ENCODE peak calls at places on chromosome 9, in nine cellular contexts. W is IMR-90; S is GDM1; G is mucosa of gallbladder; E is GM13977; L is GM23338; K is ELF-1; C is T-helper 1 cell; U is activated CD4-positive, CD25-positive, alpha-beta regulatory T cell. J is an unnamed sample.

GRCh38 chr9:134327671-134328231 is 1.5 kb downstream of the RXRA start:
- DNase-seq in W (no peak), S (no peak), G (no peak), E (no peak), L (no peak), K (no peak), C (no peak), U (no peak), J (no peak)

GRCh38 chr9:136551401-136552116 is 5.7 kb upstream of the NOTCH1 start:
- DNase-seq in W (peak; percentile 64), S (no peak), G (peak; percentile 65), E (peak; percentile 85), L (peak; percentile 84), K (no peak), C (no peak), U (no peak), J (no peak)

GRCh38 chr9:97853844-97854695 is 1.0 kb downstream of the FOXE1 start:
- DNase-seq in W (peak; percentile 33), S (peak; percentile 62), G (no peak), E (peak; percentile 61), L (peak; percentile 82), K (peak; percentile 69), C (peak; percentile 76), U (peak; percentile 18), J (no peak)

GRCh38 chr9:114317665-114318357 is 5.1 kb upstream of the ORM1 start:
- DNase-seq in W (peak; percentile 85), S (no peak), G (no peak), E (no peak), L (no peak), K (no peak), C (peak; percentile 66), U (no peak), J (no peak)

GRCh38 chr9:138052322-138052615 is 174.7 kb downstream of the CACNA1B start:
- DNase-seq in W (no peak), S (no peak), G (no peak), E (no peak), L (no peak), K (no peak), C (no peak), U (no peak), J (no peak)

GRCh38 chr9:135081264-135081660 is 6.2 kb upstream of the OLFM1 start:
- DNase-seq in W (no peak), S (no peak), G (no peak), E (no peak), L (no peak), K (no peak), C (no peak), U (no peak), J (no peak)

GRCh38 chr9:69516353-69517322 is 155.5 kb downstream of the APBA1 start:
- DNase-seq in W (no peak), S (no peak), G (no peak), E (no peak), L (no peak), K (no peak), C (no peak), U (no peak), J (no peak)

GRCh38 chr9:124074746-124075145 is 63.2 kb downstream of the LHX2 start:
- DNase-seq in W (no peak), S (no peak), G (no peak), E (no peak), L (no peak), K (peak; percentile 65), C (no peak), U (no peak), J (no peak)

GRCh38 chr9:90458485-90458884 is 184.1 kb downstream of the DIRAS2 start:
- DNase-seq in W (no peak), S (no peak), G (peak; percentile 79), E (no peak), L (peak; percentile 53), K (peak; percentile 35), C (no peak), U (no peak), J (no peak)

GRCh38 chr9:136316271-136316751 is 11.0 kb upstream of the GPSM1 start:
- DNase-seq in W (no peak), S (no peak), G (no peak), E (no peak), L (no peak), K (no peak), C (no peak), U (no peak), J (no peak)

GRCh38 chr9:129351642-129352151 is 173.6 kb upstream of the IER5L start:
- DNase-seq in W (no peak), S (no peak), G (no peak), E (no peak), L (peak; percentile 73), K (peak; percentile 68), C (no peak), U (no peak), J (no peak)

GRCh38 chr9:121725008-121725795 is 73.8 kb downstream of the DAB2IP start:
- DNase-seq in W (peak; percentile 100), S (no peak), G (peak; percentile 96), E (no peak), L (no peak), K (no peak), C (no peak), U (no peak), J (no peak)

GRCh38 chr9:134375011-134375390 is 48.7 kb downstream of the RXRA start:
- DNase-seq in W (no peak), S (no peak), G (no peak), E (no peak), L (no peak), K (no peak), C (no peak), U (no peak), J (no peak)

GRCh38 chr9:130940693-130941576 is 1.9 kb upstream of the FIBCD1 start:
- DNase-seq in W (peak; percentile 15), S (peak; percentile 5), G (peak; percentile 86), E (peak; percentile 92), L (peak; percentile 96), K (peak; percentile 94), C (peak; percentile 55), U (peak; percentile 56), J (no peak)

GRCh38 chr9:118148990-118149389 is 444.8 kb downstream of the TLR4 start:
- DNase-seq in W (no peak), S (no peak), G (no peak), E (no peak), L (peak; percentile 9), K (no peak), C (no peak), U (no peak), J (no peak)

GRCh38 chr9:91391426-91392217 is 29.9 kb upstream of the AUH start:
- DNase-seq in W (no peak), S (no peak), G (peak; percentile 42), E (no peak), L (no peak), K (no peak), C (no peak), U (no peak), J (no peak)

GRCh38 chr9:68653141-68653595 is 51.9 kb upstream of the PIP5K1B start:
- DNase-seq in W (no peak), S (no peak), G (no peak), E (peak; percentile 46), L (no peak), K (no peak), C (peak; percentile 40), U (no peak), J (no peak)

GRCh38 chr9:10479172-10479571 is 133.6 kb downstream of the PTPRD start:
- DNase-seq in W (no peak), S (no peak), G (no peak), E (no peak), L (peak; percentile 65), K (no peak), C (no peak), U (no peak), J (no peak)

GRCh38 chr9:115593587-115594091 is 475.7 kb upstream of the TNC start:
- DNase-seq in W (peak; percentile 78), S (no peak), G (no peak), E (peak; percentile 41), L (peak; percentile 79), K (peak; percentile 36), C (no peak), U (no peak), J (no peak)

GRCh38 chr9:4859035-4859434 is 66.3 kb downstream of the RCL1 start:
- DNase-seq in W (no peak), S (no peak), G (no peak), E (no peak), L (no peak), K (no peak), C (no peak), U (no peak), J (no peak)

GRCh38 chr9:133932633-133933032 is 59.5 kb downstream of the VAV2 start:
- DNase-seq in W (no peak), S (no peak), G (no peak), E (no peak), L (no peak), K (no peak), C (no peak), U (no peak), J (no peak)

GRCh38 chr9:16626577-16627130 is 243.8 kb downstream of the BNC2 start:
- DNase-seq in W (peak; percentile 89), S (no peak), G (no peak), E (no peak), L (peak; percentile 70), K (peak; percentile 76), C (no peak), U (no peak), J (no peak)

GRCh38 chr9:84325347-84325982 is 15.1 kb downstream of the SLC28A3 start:
- DNase-seq in W (peak; percentile 48), S (no peak), G (peak; percentile 17), E (no peak), L (no peak), K (no peak), C (no peak), U (no peak), J (no peak)

GRCh38 chr9:136339173-136339957 is 12.0 kb downstream of the GPSM1 start:
- DNase-seq in W (peak; percentile 53), S (no peak), G (peak; percentile 56), E (peak; percentile 85), L (peak; percentile 90), K (peak; percentile 86), C (peak; percentile 22), U (no peak), J (peak; percentile 52)

GRCh38 chr9:36151306-36152210 is 15.0 kb downstream of the GLIPR2 start:
- DNase-seq in W (peak; percentile 64), S (peak; percentile 88), G (peak; percentile 51), E (peak; percentile 72), L (no peak), K (no peak), C (peak; percentile 94), U (peak; percentile 60), J (peak; percentile 58)

GRCh38 chr9:136847065-136847826 is 2.0 kb upstream of the PHPT1 start:
- DNase-seq in W (peak; percentile 39), S (no peak), G (no peak), E (peak; percentile 68), L (peak; percentile 92), K (peak; percentile 59), C (peak; percentile 28), U (no peak), J (peak; percentile 74)

J was measured in CMK.